ENCODE peak calls at places on chromosomes 7 and 10, in nine cellular contexts. Q is B cell; A is fibroblast of the aortic adventitia; P is mesothelial cell of epicardium; G is SK-N-SH; J is A673; Z is CD4-positive, alpha-beta T cell; I is fibroblast of mammary gland; R is GM06990. M is an unnamed sample.

GRCh38 chr10:110502851-110503301 is 5.2 kb downstream of the DUSP5 start:
- DNase-seq in Q (peak; percentile 73), A (peak; percentile 93), P (no peak), G (no peak), J (peak; percentile 72), Z (no peak), I (peak; percentile 90), R (peak; percentile 74), M (peak; percentile 57)

GRCh38 chr10:87842776-87843497 is 20.4 kb downstream of the KLLN start:
- DNase-seq in Q (no peak), A (peak; percentile 86), P (no peak), G (no peak), J (no peak), Z (no peak), I (peak; percentile 82), R (no peak), M (no peak)

GRCh38 chr10:112140110-112140755 is 43.3 kb downstream of the GPAM start:
- DNase-seq in Q (peak; percentile 57), A (peak; percentile 67), P (peak; percentile 61), G (peak; percentile 79), J (peak; percentile 80), Z (peak; percentile 51), I (peak; percentile 69), R (peak; percentile 67), M (peak; percentile 80)

GRCh38 chr10:30820282-30820991 is 190.9 kb upstream of the LYZL2 start:
- DNase-seq in Q (no peak), A (peak; percentile 99), P (no peak), G (peak; percentile 48), J (no peak), Z (no peak), I (peak; percentile 95), R (no peak), M (no peak)

GRCh38 chr7:55193245-55193644 is 171.9 kb upstream of the LANCL2 start:
- DNase-seq in Q (no peak), A (no peak), P (no peak), G (peak; percentile 58), J (no peak), Z (no peak), I (no peak), R (no peak), M (no peak)

GRCh38 chr7:32890010-32890552 is 1.5 kb downstream of the KBTBD2 start:
- DNase-seq in Q (no peak), A (peak; percentile 60), P (no peak), G (no peak), J (peak; percentile 17), Z (no peak), I (peak; percentile 51), R (no peak), M (no peak)

GRCh38 chr7:157139142-157140117 is 704 bp downstream of the UBE3C start:
- DNase-seq in Q (peak; percentile 94), A (peak; percentile 12), P (peak; percentile 32), G (no peak), J (no peak), Z (peak; percentile 56), I (peak; percentile 24), R (no peak), M (no peak)

GRCh38 chr7:65983965-65984654 is 2.1 kb upstream of the GUSB start:
- DNase-seq in Q (no peak), A (no peak), P (no peak), G (no peak), J (no peak), Z (no peak), I (no peak), R (no peak), M (no peak)

GRCh38 chr7:120944826-120945562 is 5.6 kb upstream of the ING3 start:
- DNase-seq in Q (no peak), A (no peak), P (no peak), G (no peak), J (no peak), Z (no peak), I (no peak), R (no peak), M (no peak)

GRCh38 chr10:2866569-2866968 is 200.8 kb upstream of the PFKP start:
- DNase-seq in Q (no peak), A (no peak), P (no peak), G (no peak), J (no peak), Z (no peak), I (no peak), R (no peak), M (no peak)

GRCh38 chr10:19930936-19931859 is 115.0 kb downstream of the PLXDC2 start:
- DNase-seq in Q (no peak), A (peak; percentile 25), P (no peak), G (peak; percentile 5), J (peak; percentile 85), Z (no peak), I (peak; percentile 78), R (no peak), M (no peak)

GRCh38 chr7:151181011-151181431 is 6.0 kb downstream of the ASB10 start:
- DNase-seq in Q (no peak), A (no peak), P (no peak), G (no peak), J (no peak), Z (no peak), I (no peak), R (no peak), M (no peak)

GRCh38 chr7:650339-651031 is 76.0 kb upstream of the DNAAF5 start:
- DNase-seq in Q (no peak), A (no peak), P (no peak), G (no peak), J (no peak), Z (no peak), I (no peak), R (no peak), M (no peak)

GRCh38 chr7:2313450-2314208 is 612 bp downstream of the SNX8 start:
- DNase-seq in Q (no peak), A (peak; percentile 16), P (peak; percentile 35), G (no peak), J (peak; percentile 21), Z (no peak), I (no peak), R (peak; percentile 60), M (no peak)

GRCh38 chr7:21898265-21898930 is 47.3 kb downstream of the CDCA7L start:
- DNase-seq in Q (peak; percentile 60), A (no peak), P (no peak), G (no peak), J (no peak), Z (no peak), I (no peak), R (peak; percentile 37), M (peak; percentile 56)

GRCh38 chr7:50858528-50859245 is 76.0 kb upstream of the GRB10 start:
- DNase-seq in Q (no peak), A (no peak), P (no peak), G (no peak), J (no peak), Z (no peak), I (no peak), R (no peak), M (no peak)

GRCh38 chr7:43674559-43675436 is 54.5 kb downstream of the COA1 start:
- DNase-seq in Q (no peak), A (peak; percentile 79), P (no peak), G (no peak), J (peak; percentile 81), Z (no peak), I (peak; percentile 95), R (no peak), M (no peak)

GRCh38 chr10:120732643-120733313 is 118.4 kb upstream of the WDR11 start:
- DNase-seq in Q (no peak), A (no peak), P (no peak), G (no peak), J (peak; percentile 4), Z (no peak), I (no peak), R (no peak), M (no peak)

GRCh38 chr10:102291221-102291905 is 46.0 kb downstream of the GBF1 start:
- DNase-seq in Q (no peak), A (no peak), P (no peak), G (no peak), J (no peak), Z (no peak), I (no peak), R (no peak), M (no peak)

GRCh38 chr7:95276114-95276513 is 48.2 kb downstream of the PON1 start:
- DNase-seq in Q (no peak), A (no peak), P (no peak), G (no peak), J (no peak), Z (no peak), I (no peak), R (no peak), M (no peak)
- TF ChIP-seq CTCF in Q (no peak), A (no peak), P (no peak), G (no peak), J (no peak), Z (no peak), I (no peak), R (no peak), M (no peak)

GRCh38 chr10:71033396-71033980 is 145.1 kb upstream of the PCBD1 start:
- DNase-seq in Q (no peak), A (no peak), P (no peak), G (no peak), J (no peak), Z (no peak), I (no peak), R (no peak), M (no peak)
- TF ChIP-seq CTCF in Q (no peak), A (no peak), P (peak; percentile 26), G (peak; percentile 9), J (no peak), Z (no peak), I (no peak), R (peak; percentile 14), M (no peak)

GRCh38 chr7:138863931-138864330 is 65.9 kb upstream of the ATP6V0A4 start:
- DNase-seq in Q (no peak), A (no peak), P (no peak), G (no peak), J (no peak), Z (no peak), I (no peak), R (no peak), M (no peak)

GRCh38 chr7:138867744-138868143 is 69.7 kb upstream of the ATP6V0A4 start:
- DNase-seq in Q (no peak), A (no peak), P (no peak), G (no peak), J (no peak), Z (no peak), I (no peak), R (no peak), M (no peak)

GRCh38 chr7:138864667-138865066 is 66.7 kb upstream of the ATP6V0A4 start:
- DNase-seq in Q (no peak), A (peak; percentile 86), P (no peak), G (no peak), J (no peak), Z (no peak), I (peak; percentile 92), R (no peak), M (no peak)

GRCh38 chr7:138866353-138866752 is 68.4 kb upstream of the ATP6V0A4 start:
- DNase-seq in Q (no peak), A (no peak), P (no peak), G (no peak), J (no peak), Z (no peak), I (no peak), R (no peak), M (no peak)

GRCh38 chr7:138865843-138866242 is 67.8 kb upstream of the ATP6V0A4 start:
- DNase-seq in Q (no peak), A (no peak), P (no peak), G (no peak), J (no peak), Z (peak; percentile 30), I (no peak), R (no peak), M (peak; percentile 51)
- TF ChIP-seq CTCF in Q (peak; percentile 15), A (peak; percentile 42), P (no peak), G (peak; percentile 40), J (peak; percentile 50), Z (peak; percentile 51), I (peak; percentile 29), R (peak; percentile 65), M (peak; percentile 47)

GRCh38 chr10:9305018-9305655 is 1250.6 kb downstream of the GATA3 start:
- DNase-seq in Q (no peak), A (peak; percentile 49), P (no peak), G (no peak), J (peak; percentile 27), Z (no peak), I (peak; percentile 52), R (no peak), M (no peak)
- TF ChIP-seq CTCF in Q (peak; percentile 37), A (peak; percentile 52), P (peak; percentile 32), G (peak; percentile 79), J (peak; percentile 64), Z (peak; percentile 50), I (peak; percentile 51), R (peak; percentile 51), M (peak; percentile 52)